ENCODE peak calls at places on chromosomes 1 and 21, in five cellular contexts. W, V, Q, K and P are unnamed samples.

GRCh38 chr21:17295997-17296396 is 216.8 kb upstream of the CXADR start:
- DNase-seq in V (no peak), W (no peak), K (no peak), Q (no peak), P (no peak)

GRCh38 chr1:89652373-89652772 is 19.5 kb downstream of the LRRC8C start:
- DNase-seq in W (no peak), Q (no peak), K (no peak), V (no peak), P (no peak)

GRCh38 chr1:159917533-159917932 is 7.8 kb downstream of the TAGLN2 start:
- DNase-seq in W (no peak), V (peak; percentile 39), K (no peak), Q (peak; percentile 31), P (no peak)

GRCh38 chr1:20988943-20989342 is 187.8 kb downstream of the EIF4G3 start:
- DNase-seq in V (no peak), K (no peak), Q (no peak), W (no peak), P (no peak)

GRCh38 chr1:102588536-102588935 is 519.8 kb downstream of the COL11A1 start:
- DNase-seq in K (no peak), Q (no peak), W (no peak), V (no peak), P (peak; percentile 7)

GRCh38 chr1:232463226-232463625 is 166.7 kb downstream of the SIPA1L2 start:
- DNase-seq in K (no peak), W (no peak), V (no peak), Q (peak; percentile 11), P (no peak)

GRCh38 chr21:46212721-46213484 is 15.7 kb downstream of the LSS start:
- DNase-seq in W (no peak), V (no peak), Q (no peak), K (no peak), P (no peak)

GRCh38 chr1:68205794-68206358 is 26.4 kb downstream of the WLS start:
- DNase-seq in V (no peak), W (no peak), K (no peak), Q (no peak), P (no peak)

GRCh38 chr1:39969048-39969447 is 14.1 kb downstream of the MFSD2A start:
- DNase-seq in K (no peak), Q (no peak), V (no peak), W (no peak), P (no peak)

GRCh38 chr21:44800103-44800502 is 1.5 kb downstream of the UBE2G2 start:
- DNase-seq in Q (peak; percentile 75), V (peak; percentile 52), K (no peak), W (peak; percentile 67), P (peak; percentile 70)

DNA sequence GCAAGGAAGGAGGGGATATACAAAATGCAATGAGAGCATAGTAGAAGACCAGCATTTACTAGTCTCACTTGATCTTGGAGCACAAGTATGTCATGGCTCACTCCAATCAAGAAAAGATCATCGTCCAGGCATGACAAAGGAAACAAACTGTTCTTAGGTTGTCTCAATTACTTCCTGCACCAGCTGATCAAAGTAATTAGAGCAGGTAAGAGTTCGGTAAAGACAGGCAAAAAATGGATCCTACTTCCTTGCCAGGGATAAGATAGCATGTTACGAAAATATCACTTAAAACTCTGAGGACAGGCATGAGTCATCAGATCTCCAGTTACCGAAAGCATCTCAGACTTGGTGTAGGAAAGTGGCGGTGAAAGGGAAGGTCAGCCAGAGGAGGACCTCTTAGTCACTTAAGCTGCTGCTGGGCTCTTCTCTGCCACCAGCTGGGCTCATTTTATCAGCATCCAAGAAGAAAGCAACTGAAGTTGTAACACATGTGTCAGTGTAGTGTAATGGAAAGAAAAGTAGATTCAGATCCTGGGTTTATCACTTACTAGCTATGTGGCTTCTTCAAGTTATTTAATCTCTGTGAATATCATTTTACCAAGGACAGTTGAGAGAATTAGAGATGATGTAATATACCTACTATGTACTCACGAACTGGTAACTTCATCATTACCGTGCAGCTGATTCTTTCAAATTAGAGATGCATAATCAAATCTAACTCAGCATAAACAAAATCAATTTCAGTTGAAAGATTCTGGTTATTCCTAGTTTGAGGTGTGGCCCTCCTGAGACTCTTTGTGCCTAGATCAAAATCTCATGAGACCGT is 46.8 kb downstream of the XCL1 start:
- DNase-seq in V (no peak), K (peak; percentile 72), Q (peak; percentile 93), W (no peak), P (peak; percentile 36)
- TF ChIP-seq EZH2phosphoT487 in V (no peak), K (no peak), Q (no peak), W (no peak), P (no peak)

GRCh38 chr1:202590119-202590518 is 120.1 kb downstream of the SYT2 start:
- DNase-seq in V (no peak), W (no peak), Q (no peak), K (no peak), P (no peak)
- TF ChIP-seq EZH2phosphoT487 in V (no peak), W (no peak), Q (no peak), K (no peak), P (no peak)

GRCh38 chr1:53087332-53088285 is 25.6 kb downstream of the PODN start:
- DNase-seq in Q (no peak), V (peak; percentile 77), K (no peak), W (peak; percentile 80), P (no peak)

GRCh38 chr1:53090227-53091147 is 28.5 kb downstream of the PODN start:
- DNase-seq in Q (no peak), K (no peak), W (no peak), V (no peak), P (no peak)

GRCh38 chr1:53089478-53090226 is 27.6 kb downstream of the PODN start:
- DNase-seq in K (no peak), Q (no peak), V (no peak), W (no peak), P (peak; percentile 82)

GRCh38 chr1:53086504-53087070 is 24.6 kb downstream of the PODN start:
- DNase-seq in Q (no peak), V (no peak), W (no peak), K (no peak), P (no peak)

DNA sequence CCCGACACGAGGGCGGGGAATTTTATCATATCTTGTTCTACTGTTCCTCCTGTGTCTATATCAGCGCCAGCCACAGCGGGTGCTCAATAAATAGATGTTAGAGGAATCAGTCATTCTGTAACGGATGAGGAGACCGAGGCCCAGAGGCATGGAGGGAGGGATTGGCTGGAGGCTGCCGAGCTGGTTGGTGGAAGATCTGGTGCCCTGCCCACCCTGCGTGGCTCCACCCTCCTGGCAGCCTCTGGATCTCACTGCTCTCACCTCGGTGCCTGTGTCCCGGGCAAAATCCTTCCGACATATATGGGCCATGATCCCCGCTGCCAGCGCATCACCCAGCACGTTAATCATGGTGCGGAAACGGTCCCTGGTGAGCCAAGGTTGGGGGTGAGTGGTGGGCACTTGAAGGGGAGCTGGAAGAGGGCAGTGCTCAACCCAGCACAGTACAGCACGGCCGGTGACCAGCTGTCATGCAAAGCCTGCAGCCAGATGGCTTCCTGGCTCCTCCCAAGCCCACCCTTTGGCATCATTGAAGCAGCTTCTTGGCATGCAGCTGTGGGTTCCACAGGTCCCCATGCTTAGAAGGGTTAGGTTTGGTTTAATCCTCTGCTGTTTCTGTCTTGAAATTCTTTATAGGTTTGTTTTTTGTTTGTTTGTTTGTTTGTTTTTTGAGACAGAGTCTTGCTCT is 26.7 kb downstream of the PODN start:
- DNase-seq in W (no peak), K (no peak), V (no peak), Q (no peak), P (no peak)
- TF ChIP-seq EZH2phosphoT487 in W (no peak), K (no peak), V (no peak), Q (no peak), P (no peak)

GRCh38 chr1:171583581-171584194 is 38.4 kb upstream of the MYOCOS start:
- DNase-seq in W (no peak), Q (no peak), K (no peak), V (no peak), P (no peak)
- TF ChIP-seq EZH2phosphoT487 in W (no peak), Q (no peak), K (no peak), V (no peak), P (no peak)

DNA sequence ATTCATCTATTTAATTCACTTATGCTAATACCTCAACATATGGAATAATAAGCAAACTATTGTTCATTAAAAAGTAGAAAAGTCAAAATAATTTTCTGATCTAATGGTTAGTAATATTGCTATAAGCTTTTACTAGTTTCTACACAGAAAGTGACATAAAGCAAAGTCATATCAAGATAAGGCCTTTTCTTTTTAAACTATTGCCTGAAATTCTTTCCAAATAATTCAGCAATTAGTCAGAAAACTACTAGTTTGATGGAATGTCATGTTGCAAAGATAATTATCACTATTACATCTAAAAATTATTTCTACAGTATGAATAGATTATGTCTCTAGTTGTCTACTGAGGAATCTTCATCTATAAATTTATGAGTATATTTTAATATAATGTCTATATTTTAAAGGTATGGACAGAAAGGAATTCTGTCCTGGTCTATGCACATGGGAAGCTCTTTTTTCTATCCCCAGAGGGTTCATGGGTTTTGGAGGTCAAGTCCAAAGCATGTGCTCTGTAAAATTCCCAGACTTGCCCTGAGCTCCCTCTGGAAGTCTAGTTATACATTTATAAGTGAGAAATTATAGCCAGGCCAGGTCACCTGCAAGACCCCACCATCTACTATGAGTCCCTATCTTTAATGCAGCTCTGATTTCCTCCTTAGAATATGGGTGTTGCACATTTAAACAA is 84.6 kb upstream of the DPYD start:
- DNase-seq in K (no peak), Q (peak; percentile 84), V (no peak), W (no peak), P (no peak)
- TF ChIP-seq EZH2phosphoT487 in K (no peak), Q (no peak), V (no peak), W (no peak), P (no peak)

GRCh38 chr1:23216771-23217420 is 406 bp downstream of the HTR1D start:
- DNase-seq in K (no peak), W (peak; percentile 71), Q (no peak), V (peak; percentile 81), P (peak; percentile 54)
- TF ChIP-seq EZH2phosphoT487 in K (no peak), W (no peak), Q (no peak), V (no peak), P (no peak)